ENCODE peak calls at places on chromosomes 13 and 19, in seven cellular contexts. X is cardiac fibroblast; A is HepG2; E is stimulated activated CD4-positive, alpha-beta T cell treated with anti-CD3 and anti-CD28 coated beads, Interleukin-15, amount 100 ng/mL, for 1 hour; O is DMS 273 treated with DMSO at 0.1 percent for 48 hours; Y is foreskin fibroblast; C is activated CD4-positive, alpha-beta T cell treated with anti-CD3 and anti-CD28 coated beads, Interleukin-2, amount 10 ng/mL, durations not matched to agents 7 days and 5 days. Q is an unnamed sample.

GRCh38 chr19:18617562-18617961 is 4.9 kb downstream of the TMEM59L start:
- DNase-seq in Y (no peak), A (no peak), O (no peak), E (no peak), X (no peak), C (no peak), Q (no peak)

GRCh38 chr19:34662919-34663318 is 14.0 kb downstream of the SCGB2B2 start:
- DNase-seq in Y (peak), E (no peak), A (peak), X (peak), C (peak), O (peak), Q (peak)

GRCh38 chr13:75481176-75482069 is 546 bp downstream of the TBC1D4 start:
- DNase-seq in C (peak), Y (peak), O (no peak), E (no peak), A (no peak), X (peak), Q (peak)

GRCh38 chr19:1459479-1459878 is 9.6 kb downstream of the APC2 start:
- DNase-seq in X (no peak), A (no peak), O (no peak), C (no peak), E (no peak), Y (no peak), Q (no peak)

GRCh38 chr13:22082437-22083100 is 411.7 kb downstream of the FGF9 start:
- DNase-seq in E (no peak), O (no peak), Y (no peak), X (no peak), A (no peak), C (no peak), Q (no peak)

GRCh38 chr19:49515767-49516166 is 3.3 kb downstream of the FCGRT start:
- DNase-seq in C (no peak), X (peak), A (no peak), O (no peak), Y (peak), E (no peak), Q (no peak)

GRCh38 chr19:7492142-7493055 is 3.6 kb upstream of the PEX11G start:
- DNase-seq in E (no peak), C (peak), A (no peak), X (peak), Y (peak), O (no peak), Q (no peak)

GRCh38 chr13:98221234-98221633 is 44.2 kb upstream of the RNF113B start:
- DNase-seq in A (no peak), X (no peak), O (no peak), E (no peak), C (no peak), Y (no peak), Q (no peak)

GRCh38 chr19:39265321-39265916 is 2.8 kb upstream of the IFNL2 start:
- DNase-seq in C (no peak), A (no peak), X (no peak), E (no peak), O (no peak), Y (no peak), Q (no peak)